ENCODE peak calls at places on chromosomes 11 and 22, in four cellular contexts. One of them, this sample, is unnamed.

GRCh38 chr11:35257287-35257686 is 118.3 kb downstream of the CD44 start:
- DNase-seq in K562: no peak
- DNase-seq in GM12891: peak
- DNase-seq in SK-N-SH: no peak
- DNase-seq in this sample: peak

GRCh38 chr11:60085909-60086308 is 2.6 kb upstream of the MS4A2 start:
- DNase-seq in K562: no peak
- DNase-seq in GM12891: no peak
- DNase-seq in SK-N-SH: no peak
- DNase-seq in this sample: no peak

GRCh38 chr22:48898524-48899377 is 928.9 kb downstream of the BRD1 start:
- DNase-seq in K562: no peak
- DNase-seq in GM12891: no peak
- DNase-seq in SK-N-SH: no peak
- DNase-seq in this sample: no peak

GRCh38 chr11:78742430-78742829 is 167.8 kb upstream of the NARS2 start:
- DNase-seq in K562: no peak
- DNase-seq in GM12891: no peak
- DNase-seq in SK-N-SH: no peak
- DNase-seq in this sample: no peak

GRCh38 chr11:126363706-126364245 is 8.3 kb downstream of the ST3GAL4 start:
- DNase-seq in K562: no peak
- DNase-seq in GM12891: no peak
- DNase-seq in SK-N-SH: no peak
- DNase-seq in this sample: no peak

GRCh38 chr11:85040166-85040565 is 587.0 kb downstream of the DLG2 start:
- DNase-seq in K562: no peak
- DNase-seq in GM12891: no peak
- DNase-seq in SK-N-SH: no peak
- DNase-seq in this sample: no peak

GRCh38 chr11:36034572-36035331 is 90.9 kb downstream of the LDLRAD3 start:
- DNase-seq in K562: no peak
- DNase-seq in GM12891: no peak
- DNase-seq in SK-N-SH: peak
- DNase-seq in this sample: no peak

GRCh38 chr22:37109242-37109917 is at the start of gene TMPRSS6:
- DNase-seq in K562: no peak
- DNase-seq in GM12891: no peak
- DNase-seq in SK-N-SH: no peak
- DNase-seq in this sample: no peak

GRCh38 chr22:38696606-38697005 is 4.1 kb downstream of the JOSD1 start:
- DNase-seq in K562: peak
- DNase-seq in GM12891: no peak
- DNase-seq in SK-N-SH: no peak
- DNase-seq in this sample: no peak

GRCh38 chr22:32951081-32951806 is 106.9 kb downstream of the SYN3 start:
- DNase-seq in K562: no peak
- DNase-seq in GM12891: no peak
- DNase-seq in SK-N-SH: peak
- DNase-seq in this sample: no peak

GRCh38 chr11:57641426-57641825 is 8.3 kb downstream of the YPEL4 start:
- DNase-seq in K562: peak
- DNase-seq in GM12891: no peak
- DNase-seq in SK-N-SH: peak
- DNase-seq in this sample: no peak

GRCh38 chr11:28581286-28582242 is 473.4 kb downstream of the METTL15 start:
- DNase-seq in K562: no peak
- DNase-seq in GM12891: no peak
- DNase-seq in SK-N-SH: no peak
- DNase-seq in this sample: no peak

GRCh38 chr11:7021318-7021717 is 1.0 kb downstream of the NLRP14 start:
- DNase-seq in K562: no peak
- DNase-seq in GM12891: no peak
- DNase-seq in SK-N-SH: no peak
- DNase-seq in this sample: no peak

GRCh38 chr11:63608353-63609345 is 5.6 kb downstream of the PLAAT3 start:
- DNase-seq in K562: no peak
- DNase-seq in GM12891: no peak
- DNase-seq in SK-N-SH: no peak
- DNase-seq in this sample: no peak

GRCh38 chr11:36512016-36512415 is 1.9 kb upstream of the TRAF6 start:
- DNase-seq in K562: no peak
- DNase-seq in GM12891: no peak
- DNase-seq in SK-N-SH: no peak
- DNase-seq in this sample: no peak

GRCh38 chr11:67634366-67635230 is 4.9 kb upstream of the NUDT8 start:
- DNase-seq in K562: no peak
- DNase-seq in GM12891: no peak
- DNase-seq in SK-N-SH: no peak
- DNase-seq in this sample: no peak

GRCh38 chr11:72594493-72595291 is 79.5 kb downstream of the PDE2A start:
- DNase-seq in K562: no peak
- DNase-seq in GM12891: no peak
- DNase-seq in SK-N-SH: no peak
- DNase-seq in this sample: no peak

DNA sequence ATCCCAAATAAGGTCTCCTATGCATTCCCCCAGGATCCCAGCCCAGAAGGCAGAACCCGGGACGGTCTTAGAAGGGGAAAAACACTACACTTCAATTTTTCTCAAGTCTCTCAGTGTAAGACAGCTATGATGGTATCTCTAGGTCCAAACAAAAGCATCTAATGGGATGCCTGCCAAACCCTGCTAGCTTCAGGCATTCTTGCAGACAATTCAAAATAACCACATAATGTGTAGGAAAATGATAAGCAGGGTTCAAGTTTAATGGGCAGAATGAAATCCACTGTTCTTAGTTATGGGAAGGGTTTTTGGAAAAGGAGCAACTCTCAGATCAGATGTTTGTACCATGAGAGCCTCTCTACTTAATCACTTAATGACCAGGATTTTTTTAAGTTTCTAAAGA is 119.8 kb upstream of the ANO1 start:
- DNase-seq in K562: no peak
- DNase-seq in GM12891: no peak
- DNase-seq in SK-N-SH: no peak
- DNase-seq in this sample: no peak
- TF ChIP-seq TAF1 in K562: no peak
- TF ChIP-seq TAF1 in GM12891: no peak
- TF ChIP-seq TAF1 in SK-N-SH: no peak
- TF ChIP-seq TAF1 in this sample: no peak

GRCh38 chr22:44099696-44100095 is 75.6 kb downstream of the PARVB start:
- DNase-seq in K562: no peak
- DNase-seq in GM12891: no peak
- DNase-seq in SK-N-SH: no peak
- DNase-seq in this sample: no peak

GRCh38 chr22:44098021-44098739 is 74.1 kb downstream of the PARVB start:
- DNase-seq in K562: no peak
- DNase-seq in GM12891: no peak
- DNase-seq in SK-N-SH: no peak
- DNase-seq in this sample: no peak

GRCh38 chr22:44098966-44099530 is 74.9 kb downstream of the PARVB start:
- DNase-seq in K562: no peak
- DNase-seq in GM12891: no peak
- DNase-seq in SK-N-SH: no peak
- DNase-seq in this sample: no peak

GRCh38 chr22:44096736-44097135 is 72.6 kb downstream of the PARVB start:
- DNase-seq in K562: no peak
- DNase-seq in GM12891: no peak
- DNase-seq in SK-N-SH: no peak
- DNase-seq in this sample: no peak

GRCh38 chr22:44097263-44098020 is 73.3 kb downstream of the PARVB start:
- DNase-seq in K562: no peak
- DNase-seq in GM12891: no peak
- DNase-seq in SK-N-SH: no peak
- DNase-seq in this sample: no peak
- TF ChIP-seq TAF1 in K562: no peak
- TF ChIP-seq TAF1 in GM12891: no peak
- TF ChIP-seq TAF1 in SK-N-SH: no peak
- TF ChIP-seq TAF1 in this sample: no peak

DNA sequence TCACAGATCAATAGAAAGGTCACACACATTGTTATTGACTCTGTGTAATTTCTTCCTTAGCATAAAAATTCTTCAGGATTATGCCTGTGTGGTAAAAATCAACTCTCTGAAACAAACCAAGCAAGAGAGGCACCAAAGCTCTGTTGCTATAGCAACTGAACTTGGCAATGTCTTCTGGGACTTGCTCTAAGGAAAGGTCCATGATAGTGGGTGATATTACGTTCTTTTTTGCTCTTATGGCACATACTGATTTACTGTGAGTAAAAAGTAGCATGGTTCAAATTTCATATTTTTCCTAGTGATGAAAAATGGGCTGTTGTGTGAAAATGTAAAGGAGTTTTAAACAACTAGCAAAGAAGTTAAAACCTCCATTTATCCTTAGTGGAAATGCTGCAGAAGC is 66.4 kb downstream of the SVIP start:
- DNase-seq in K562: no peak
- DNase-seq in GM12891: no peak
- DNase-seq in SK-N-SH: no peak
- DNase-seq in this sample: no peak
- TF ChIP-seq TAF1 in K562: no peak
- TF ChIP-seq TAF1 in GM12891: no peak
- TF ChIP-seq TAF1 in SK-N-SH: no peak
- TF ChIP-seq TAF1 in this sample: no peak

DNA sequence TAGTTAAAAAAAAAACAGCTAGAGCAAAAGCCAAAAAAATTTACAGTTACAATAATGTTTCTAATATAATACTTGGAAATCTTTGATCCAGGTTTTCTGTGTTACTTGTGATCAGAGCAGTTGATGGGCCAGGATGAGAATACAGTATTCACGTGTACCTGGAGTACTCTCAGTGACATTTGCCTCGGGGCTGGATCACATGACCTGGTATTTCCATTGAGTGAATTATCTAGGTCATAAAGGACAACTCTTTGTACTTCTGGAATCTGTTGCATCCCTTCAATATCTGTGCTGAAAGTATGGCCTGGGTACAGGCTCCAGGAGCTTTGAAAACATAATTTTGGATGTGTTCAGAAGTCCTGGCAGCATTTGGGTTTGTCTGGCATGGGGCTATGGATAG is 93.5 kb downstream of the GRAMD1B start:
- DNase-seq in K562: no peak
- DNase-seq in GM12891: no peak
- DNase-seq in SK-N-SH: no peak
- DNase-seq in this sample: no peak
- TF ChIP-seq TAF1 in K562: no peak
- TF ChIP-seq TAF1 in GM12891: no peak
- TF ChIP-seq TAF1 in SK-N-SH: no peak
- TF ChIP-seq TAF1 in this sample: no peak

DNA sequence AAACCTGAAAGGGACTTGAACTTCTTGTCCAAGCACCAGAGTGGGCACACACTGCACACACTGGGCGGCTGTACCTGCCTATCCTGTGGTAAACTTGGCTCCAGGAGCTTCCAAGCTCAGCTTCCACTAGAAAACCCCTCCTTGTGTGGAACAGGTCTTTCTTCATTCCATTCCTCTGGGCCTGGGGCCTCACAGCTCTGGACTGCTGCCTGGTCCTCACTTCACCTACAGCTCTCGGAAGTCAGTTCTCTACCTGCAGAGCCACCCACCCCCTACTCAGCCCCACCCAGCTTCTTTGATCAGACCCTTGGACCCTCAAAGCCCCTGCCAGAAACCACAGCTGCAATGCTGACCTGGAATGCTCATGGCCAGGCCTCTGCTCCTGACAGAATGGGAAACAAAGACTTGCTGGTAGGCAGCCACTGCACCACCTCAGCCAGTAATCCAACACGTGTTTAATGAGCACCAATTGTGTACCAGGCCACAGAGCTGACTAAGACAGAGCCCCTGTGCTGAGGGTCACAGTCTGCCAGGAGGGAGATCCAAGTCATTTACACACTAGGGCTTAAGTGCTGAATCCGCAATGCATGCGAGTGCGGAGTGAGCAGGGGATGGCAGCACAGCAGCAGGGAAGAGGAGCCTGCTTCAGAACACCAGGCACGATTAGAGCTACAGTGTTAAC is 4.7 kb downstream of the GNB1L start:
- DNase-seq in K562: no peak
- DNase-seq in GM12891: no peak
- DNase-seq in SK-N-SH: no peak
- DNase-seq in this sample: no peak
- TF ChIP-seq TAF1 in K562: no peak
- TF ChIP-seq TAF1 in GM12891: no peak
- TF ChIP-seq TAF1 in SK-N-SH: no peak
- TF ChIP-seq TAF1 in this sample: no peak

This sample was measured in GM12892.